ENCODE peak calls at places on chromosomes 11 and 22, in seven cellular contexts. One of them, this sample, is unnamed.

GRCh38 chr11:117523680-117524079 is 196.0 kb downstream of the CEP164 start:
- DNase-seq in astrocyte of the cerebellum: no peak
- DNase-seq in NCI-H2081: no peak
- DNase-seq in lung: no peak
- DNase-seq in activated T-cell treated with anti-CD3 and anti-CD28 coated beads for 1 hour: no peak
- DNase-seq in Daoy: peak
- DNase-seq in AG09309: no peak
- DNase-seq in this sample: no peak

GRCh38 chr22:19955241-19956128 is 13.9 kb upstream of the TXNRD2 start:
- DNase-seq in astrocyte of the cerebellum: no peak
- DNase-seq in Daoy: no peak
- DNase-seq in NCI-H2081: no peak
- DNase-seq in activated T-cell treated with anti-CD3 and anti-CD28 coated beads for 1 hour: no peak
- DNase-seq in lung: no peak
- DNase-seq in AG09309: no peak
- DNase-seq in this sample: no peak

GRCh38 chr11:37926772-37927171 is 1328.7 kb upstream of the RAG2 start:
- DNase-seq in activated T-cell treated with anti-CD3 and anti-CD28 coated beads for 1 hour: no peak
- DNase-seq in astrocyte of the cerebellum: no peak
- DNase-seq in Daoy: no peak
- DNase-seq in NCI-H2081: no peak
- DNase-seq in AG09309: no peak
- DNase-seq in lung: no peak
- DNase-seq in this sample: no peak

GRCh38 chr22:40257979-40258378 is 80.3 kb downstream of the TNRC6B start:
- DNase-seq in activated T-cell treated with anti-CD3 and anti-CD28 coated beads for 1 hour: no peak
- DNase-seq in astrocyte of the cerebellum: no peak
- DNase-seq in Daoy: no peak
- DNase-seq in lung: no peak
- DNase-seq in NCI-H2081: no peak
- DNase-seq in AG09309: no peak
- DNase-seq in this sample: no peak

GRCh38 chr11:11148104-11148509 is 204.9 kb downstream of the CSNK2A3 start:
- DNase-seq in Daoy: peak
- DNase-seq in NCI-H2081: no peak
- DNase-seq in AG09309: peak
- DNase-seq in lung: peak
- DNase-seq in astrocyte of the cerebellum: peak
- DNase-seq in activated T-cell treated with anti-CD3 and anti-CD28 coated beads for 1 hour: no peak
- DNase-seq in this sample: peak

GRCh38 chr11:63993100-63993499 is 6.9 kb downstream of the OTUB1 start:
- DNase-seq in activated T-cell treated with anti-CD3 and anti-CD28 coated beads for 1 hour: no peak
- DNase-seq in AG09309: no peak
- DNase-seq in NCI-H2081: no peak
- DNase-seq in Daoy: no peak
- DNase-seq in lung: no peak
- DNase-seq in astrocyte of the cerebellum: no peak
- DNase-seq in this sample: no peak

GRCh38 chr11:91859666-91860065 is 365.0 kb upstream of the FAT3 start:
- DNase-seq in lung: no peak
- DNase-seq in activated T-cell treated with anti-CD3 and anti-CD28 coated beads for 1 hour: no peak
- DNase-seq in AG09309: no peak
- DNase-seq in Daoy: peak
- DNase-seq in astrocyte of the cerebellum: no peak
- DNase-seq in NCI-H2081: no peak
- DNase-seq in this sample: no peak

GRCh38 chr11:22753401-22753800 is 76.2 kb downstream of the SVIP start:
- DNase-seq in activated T-cell treated with anti-CD3 and anti-CD28 coated beads for 1 hour: no peak
- DNase-seq in astrocyte of the cerebellum: no peak
- DNase-seq in Daoy: no peak
- DNase-seq in AG09309: no peak
- DNase-seq in lung: no peak
- DNase-seq in NCI-H2081: no peak
- DNase-seq in this sample: no peak